ENCODE peak calls at places on chromosomes 7 and 10, in seven cellular contexts. One of them, this sample, is unnamed.

GRCh38 chr10:17023386-17024298 is 106.0 kb downstream of the CUBN start:
- DNase-seq in DND-41: peak; percentile 83
- DNase-seq in PC-3: peak; percentile 88
- DNase-seq in adrenal gland: peak; percentile 69
- DNase-seq in AG04450: peak; percentile 91
- DNase-seq in naive thymus-derived CD4-positive, alpha-beta T cell: peak; percentile 61
- DNase-seq in neural progenitor cell: peak; percentile 54
- DNase-seq in this sample: peak; percentile 70

GRCh38 chr7:15829689-15830088 is 143.2 kb upstream of the MEOX2 start:
- DNase-seq in AG04450: no peak
- DNase-seq in DND-41: no peak
- DNase-seq in PC-3: no peak
- DNase-seq in adrenal gland: no peak
- DNase-seq in naive thymus-derived CD4-positive, alpha-beta T cell: no peak
- DNase-seq in neural progenitor cell: no peak
- DNase-seq in this sample: no peak

GRCh38 chr10:49050338-49050737 is 65.0 kb downstream of the VSTM4 start:
- DNase-seq in adrenal gland: no peak
- DNase-seq in AG04450: peak; percentile 13
- DNase-seq in naive thymus-derived CD4-positive, alpha-beta T cell: no peak
- DNase-seq in neural progenitor cell: no peak
- DNase-seq in DND-41: no peak
- DNase-seq in PC-3: no peak
- DNase-seq in this sample: no peak

GRCh38 chr10:72612203-72612826 is 13.6 kb downstream of the MICU1 start:
- DNase-seq in adrenal gland: peak; percentile 39
- DNase-seq in AG04450: no peak
- DNase-seq in PC-3: peak; percentile 4
- DNase-seq in naive thymus-derived CD4-positive, alpha-beta T cell: no peak
- DNase-seq in neural progenitor cell: no peak
- DNase-seq in DND-41: no peak
- DNase-seq in this sample: no peak

GRCh38 chr7:124764847-124765400 is 668 bp downstream of the GPR37 start:
- DNase-seq in neural progenitor cell: peak; percentile 62
- DNase-seq in DND-41: no peak
- DNase-seq in adrenal gland: peak; percentile 5
- DNase-seq in naive thymus-derived CD4-positive, alpha-beta T cell: peak; percentile 30
- DNase-seq in PC-3: peak; percentile 23
- DNase-seq in AG04450: no peak
- DNase-seq in this sample: peak; percentile 26

GRCh38 chr7:44772867-44773266 is 23.6 kb upstream of the PPIA start:
- DNase-seq in PC-3: no peak
- DNase-seq in neural progenitor cell: no peak
- DNase-seq in adrenal gland: no peak
- DNase-seq in AG04450: no peak
- DNase-seq in naive thymus-derived CD4-positive, alpha-beta T cell: no peak
- DNase-seq in DND-41: no peak
- DNase-seq in this sample: no peak

GRCh38 chr10:124469956-124470484 is 8.4 kb downstream of the LHPP start:
- DNase-seq in DND-41: no peak
- DNase-seq in adrenal gland: no peak
- DNase-seq in naive thymus-derived CD4-positive, alpha-beta T cell: no peak
- DNase-seq in neural progenitor cell: peak; percentile 84
- DNase-seq in AG04450: no peak
- DNase-seq in PC-3: no peak
- DNase-seq in this sample: no peak

GRCh38 chr10:17905491-17905890 is 46.2 kb upstream of the SLC39A12 start:
- DNase-seq in adrenal gland: no peak
- DNase-seq in DND-41: no peak
- DNase-seq in AG04450: no peak
- DNase-seq in naive thymus-derived CD4-positive, alpha-beta T cell: no peak
- DNase-seq in PC-3: peak; percentile 47
- DNase-seq in neural progenitor cell: no peak
- DNase-seq in this sample: no peak

GRCh38 chr7:8109196-8110022 is 140.8 kb downstream of the GLCCI1 start:
- DNase-seq in PC-3: peak; percentile 60
- DNase-seq in AG04450: no peak
- DNase-seq in naive thymus-derived CD4-positive, alpha-beta T cell: no peak
- DNase-seq in neural progenitor cell: no peak
- DNase-seq in DND-41: no peak
- DNase-seq in adrenal gland: no peak
- DNase-seq in this sample: no peak

GRCh38 chr7:137820156-137820555 is 26.6 kb downstream of the DGKI start:
- DNase-seq in AG04450: no peak
- DNase-seq in neural progenitor cell: peak; percentile 22
- DNase-seq in adrenal gland: no peak
- DNase-seq in DND-41: no peak
- DNase-seq in PC-3: no peak
- DNase-seq in naive thymus-derived CD4-positive, alpha-beta T cell: no peak
- DNase-seq in this sample: no peak

GRCh38 chr7:129497156-129497555 is 5.2 kb upstream of the SMKR1 start:
- DNase-seq in adrenal gland: no peak
- DNase-seq in PC-3: no peak
- DNase-seq in AG04450: no peak
- DNase-seq in DND-41: no peak
- DNase-seq in neural progenitor cell: no peak
- DNase-seq in naive thymus-derived CD4-positive, alpha-beta T cell: no peak
- DNase-seq in this sample: no peak

GRCh38 chr10:110863956-110864355 is 7.8 kb upstream of the PDCD4 start:
- DNase-seq in neural progenitor cell: no peak
- DNase-seq in adrenal gland: no peak
- DNase-seq in PC-3: no peak
- DNase-seq in AG04450: no peak
- DNase-seq in DND-41: no peak
- DNase-seq in naive thymus-derived CD4-positive, alpha-beta T cell: no peak
- DNase-seq in this sample: no peak

GRCh38 chr10:79209831-79210230 is 137.4 kb upstream of the PPIF start:
- DNase-seq in adrenal gland: no peak
- DNase-seq in naive thymus-derived CD4-positive, alpha-beta T cell: no peak
- DNase-seq in PC-3: no peak
- DNase-seq in AG04450: no peak
- DNase-seq in neural progenitor cell: no peak
- DNase-seq in DND-41: no peak
- DNase-seq in this sample: no peak
- H3K27ac ChIP-seq in adrenal gland: no peak overlapping the region
- H3K27ac ChIP-seq in naive thymus-derived CD4-positive, alpha-beta T cell: no peak overlapping the region
- H3K27ac ChIP-seq in PC-3: no peak overlapping the region
- H3K27ac ChIP-seq in AG04450: no peak overlapping the region
- H3K27ac ChIP-seq in neural progenitor cell: no peak overlapping the region
- H3K27ac ChIP-seq in DND-41: no peak overlapping the region
- H3K27ac ChIP-seq in this sample: no peak overlapping the region

DNA sequence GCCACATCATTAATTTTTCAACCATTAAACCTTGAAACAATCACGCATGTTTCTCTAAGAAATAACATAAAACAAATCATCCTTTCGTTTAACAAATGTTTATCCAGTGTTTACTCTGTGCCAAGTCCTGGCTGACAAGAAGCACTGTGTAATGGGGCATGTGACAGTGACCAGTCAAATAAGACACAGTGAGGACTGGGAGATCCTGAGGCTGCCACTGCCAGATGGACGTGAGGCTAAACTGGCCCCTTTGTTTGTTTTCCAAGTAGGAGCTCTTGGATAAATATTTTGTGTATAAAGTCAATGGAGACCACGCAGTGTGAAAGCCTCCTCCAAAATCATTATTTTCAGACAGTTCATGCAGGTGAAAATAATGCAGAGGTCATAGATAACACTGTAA is 626.2 kb downstream of the SUGCT start:
- DNase-seq in PC-3: no peak
- DNase-seq in AG04450: no peak
- DNase-seq in DND-41: no peak
- DNase-seq in naive thymus-derived CD4-positive, alpha-beta T cell: no peak
- DNase-seq in neural progenitor cell: no peak
- DNase-seq in adrenal gland: no peak
- DNase-seq in this sample: no peak
- H3K27ac ChIP-seq in PC-3: no peak overlapping the region
- H3K27ac ChIP-seq in AG04450: no peak overlapping the region
- H3K27ac ChIP-seq in DND-41: no peak overlapping the region
- H3K27ac ChIP-seq in naive thymus-derived CD4-positive, alpha-beta T cell: no peak overlapping the region
- H3K27ac ChIP-seq in neural progenitor cell: no peak overlapping the region
- H3K27ac ChIP-seq in adrenal gland: no peak overlapping the region
- H3K27ac ChIP-seq in this sample: no peak overlapping the region

GRCh38 chr10:33492914-33493313 is 158.4 kb upstream of the NRP1 start:
- DNase-seq in PC-3: no peak
- DNase-seq in neural progenitor cell: no peak
- DNase-seq in AG04450: no peak
- DNase-seq in adrenal gland: no peak
- DNase-seq in naive thymus-derived CD4-positive, alpha-beta T cell: no peak
- DNase-seq in DND-41: no peak
- DNase-seq in this sample: no peak

GRCh38 chr10:33497338-33497737 is 162.9 kb upstream of the NRP1 start:
- DNase-seq in DND-41: no peak
- DNase-seq in naive thymus-derived CD4-positive, alpha-beta T cell: no peak
- DNase-seq in adrenal gland: no peak
- DNase-seq in AG04450: no peak
- DNase-seq in neural progenitor cell: no peak
- DNase-seq in PC-3: no peak
- DNase-seq in this sample: no peak

GRCh38 chr10:33494694-33495093 is 160.2 kb upstream of the NRP1 start:
- DNase-seq in DND-41: no peak
- DNase-seq in neural progenitor cell: no peak
- DNase-seq in PC-3: no peak
- DNase-seq in adrenal gland: no peak
- DNase-seq in AG04450: no peak
- DNase-seq in naive thymus-derived CD4-positive, alpha-beta T cell: no peak
- DNase-seq in this sample: no peak

GRCh38 chr10:33496096-33496495 is 161.6 kb upstream of the NRP1 start:
- DNase-seq in neural progenitor cell: no peak
- DNase-seq in PC-3: no peak
- DNase-seq in AG04450: no peak
- DNase-seq in naive thymus-derived CD4-positive, alpha-beta T cell: no peak
- DNase-seq in adrenal gland: no peak
- DNase-seq in DND-41: no peak
- DNase-seq in this sample: no peak

DNA sequence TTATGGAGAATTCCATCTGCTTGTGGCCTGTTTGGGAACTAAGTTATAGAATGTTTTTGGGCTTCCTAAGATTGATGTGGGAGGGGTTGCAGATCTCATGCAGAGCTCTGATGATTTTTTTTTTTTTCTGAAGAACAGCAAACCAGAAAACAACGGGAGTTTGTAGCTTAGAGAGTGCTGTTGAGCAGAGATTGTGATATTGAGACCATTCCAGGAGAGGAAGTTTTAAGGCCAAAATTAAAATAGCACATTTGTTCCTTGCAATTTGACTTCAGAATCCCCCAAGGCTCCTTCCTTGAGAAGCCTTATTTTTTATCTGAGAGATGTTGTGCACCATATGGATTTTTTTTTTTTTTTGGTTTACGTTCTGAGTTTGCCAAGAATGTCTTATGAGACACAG is 159.5 kb upstream of the NRP1 start:
- DNase-seq in DND-41: no peak
- DNase-seq in PC-3: no peak
- DNase-seq in naive thymus-derived CD4-positive, alpha-beta T cell: no peak
- DNase-seq in AG04450: no peak
- DNase-seq in adrenal gland: no peak
- DNase-seq in neural progenitor cell: no peak
- DNase-seq in this sample: no peak
- H3K27ac ChIP-seq in DND-41: no peak overlapping the region
- H3K27ac ChIP-seq in PC-3: no peak overlapping the region
- H3K27ac ChIP-seq in naive thymus-derived CD4-positive, alpha-beta T cell: no peak overlapping the region
- H3K27ac ChIP-seq in AG04450: no peak overlapping the region
- H3K27ac ChIP-seq in adrenal gland: no peak overlapping the region
- H3K27ac ChIP-seq in neural progenitor cell: no peak overlapping the region
- H3K27ac ChIP-seq in this sample: no peak overlapping the region

DNA sequence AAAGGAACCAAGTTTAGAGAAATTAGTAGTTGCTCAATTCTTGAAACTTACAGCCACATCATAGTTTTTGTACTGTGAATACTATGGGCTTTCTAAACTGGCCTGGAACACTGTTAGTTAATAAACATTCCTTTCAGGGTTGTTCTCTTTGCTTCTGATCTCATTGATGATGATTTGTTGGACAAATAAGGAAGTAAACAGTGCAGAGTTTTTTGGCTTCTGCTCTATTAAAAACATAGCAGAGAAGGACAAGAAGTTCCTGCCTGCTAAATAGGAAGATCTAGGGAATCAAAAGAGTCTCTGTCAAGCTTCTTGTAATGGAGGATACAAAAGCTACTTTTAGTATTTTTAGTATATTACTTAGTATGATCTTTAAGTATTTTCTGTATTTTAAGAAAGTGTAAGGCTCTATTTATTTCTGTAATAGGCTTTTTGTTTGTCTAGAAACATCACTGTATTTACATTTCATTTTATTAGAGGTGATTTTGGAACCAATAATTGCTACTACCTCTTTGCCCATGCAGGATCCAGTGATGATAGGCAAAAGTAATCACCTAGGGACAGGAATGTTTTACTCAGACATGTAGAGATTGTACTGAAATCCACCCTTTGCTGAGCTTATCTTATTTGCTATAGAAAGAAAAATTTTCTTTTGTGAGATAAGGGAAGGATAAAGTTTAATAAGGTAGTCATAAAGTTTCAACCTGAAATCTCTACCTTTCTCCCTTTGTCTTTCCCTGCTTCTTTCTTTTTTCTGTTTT is 73.3 kb downstream of the MKLN1 start:
- DNase-seq in AG04450: no peak
- DNase-seq in naive thymus-derived CD4-positive, alpha-beta T cell: no peak
- DNase-seq in neural progenitor cell: no peak
- DNase-seq in PC-3: peak; percentile 35
- DNase-seq in DND-41: no peak
- DNase-seq in adrenal gland: no peak
- DNase-seq in this sample: no peak
- H3K27ac ChIP-seq in AG04450: no peak overlapping the region
- H3K27ac ChIP-seq in naive thymus-derived CD4-positive, alpha-beta T cell: no peak overlapping the region
- H3K27ac ChIP-seq in neural progenitor cell: no peak overlapping the region
- H3K27ac ChIP-seq in PC-3: peak overlapping the region; percentile 12
- H3K27ac ChIP-seq in DND-41: no peak overlapping the region
- H3K27ac ChIP-seq in adrenal gland: peak overlapping the region; percentile 2
- H3K27ac ChIP-seq in this sample: peak overlapping the region; percentile 51